ENCODE peak calls at places on chromosomes 5 and 9, in nine cellular contexts. V is PC-9, K is body of pancreas, M is HepG2, I is left ventricle myocardium inferior, R is GM23248, N is A549, U is ascending aorta, S is tibial artery. Z is an unnamed sample. For H3K4me1 and H3K9me3, the result is how much of the 10 kb centered on the place peaks cover.

GRCh38 chr5:83095973-83096539 is 18.7 kb downstream of the XRCC4 start:
- DNase-seq in V (peak), K (no peak), M (peak), I (no peak), R (peak), N (peak), U (peak), S (peak), Z (peak)

GRCh38 chr5:43627028-43627427 is 24.0 kb downstream of the NNT start:
- DNase-seq in V (peak), K (peak), M (peak), I (no peak), R (peak), N (peak), U (no peak), S (no peak), Z (peak)

GRCh38 chr9:89564257-89564878 is 40.4 kb upstream of the GADD45G start:
- DNase-seq in V (peak), K (no peak), M (peak), I (no peak), R (no peak), N (no peak), U (no peak), S (no peak), Z (peak)

GRCh38 chr9:110659891-110660541 is 8.6 kb upstream of the MUSK start:
- DNase-seq in V (no peak), K (no peak), M (no peak), I (no peak), R (peak), N (no peak), U (no peak), S (no peak), Z (no peak)

GRCh38 chr5:78243639-78244038 is 50.9 kb downstream of the AP3B1 start:
- DNase-seq in V (no peak), K (no peak), M (no peak), I (no peak), R (peak), N (no peak), U (no peak), S (no peak), Z (no peak)

GRCh38 chr5:157308826-157309465 is 43.0 kb downstream of the CYFIP2 start:
- DNase-seq in V (no peak), K (no peak), M (no peak), I (no peak), R (peak), N (no peak), U (no peak), S (no peak), Z (peak)

GRCh38 chr5:71932131-71932635 is 175.1 kb upstream of the MAP1B start:
- DNase-seq in V (peak), K (peak), M (peak), I (no peak), R (peak), N (peak), U (peak), S (peak), Z (peak)

GRCh38 chr5:156170351-156170961 is 156.5 kb upstream of the SGCD start:
- DNase-seq in V (no peak), K (no peak), M (no peak), I (no peak), R (no peak), N (no peak), U (no peak), S (no peak), Z (no peak)

GRCh38 chr5:150642567-150642927 is 2.1 kb downstream of the SYNPO start:
- DNase-seq in V (peak), K (peak), M (peak), I (peak), R (peak), N (peak), U (peak), S (peak), Z (no peak)

GRCh38 chr5:424259-425110 is 18.5 kb upstream of the EXOC3 start:
- DNase-seq in V (peak), K (no peak), M (no peak), I (no peak), R (peak), N (no peak), U (peak), S (peak), Z (no peak)

GRCh38 chr5:143182901-143183820 is 220.3 kb downstream of the NR3C1 start:
- DNase-seq in V (no peak), K (peak), M (peak), I (peak), R (peak), N (no peak), U (no peak), S (peak), Z (no peak)

GRCh38 chr5:114055810-114056476 is 305.9 kb upstream of the KCNN2 start:
- DNase-seq in V (no peak), K (peak), M (no peak), I (peak), R (no peak), N (no peak), U (no peak), S (no peak), Z (no peak)

GRCh38 chr5:74185599-74185998 is 454.9 kb downstream of the ENC1 start:
- DNase-seq in V (no peak), K (peak), M (no peak), I (no peak), R (no peak), N (no peak), U (no peak), S (no peak), Z (no peak)

GRCh38 chr9:127267793-127268507 is 3.4 kb downstream of the GARNL3 start:
- DNase-seq in V (no peak), K (no peak), M (no peak), I (no peak), R (no peak), N (no peak), U (no peak), S (no peak), Z (no peak)

GRCh38 chr5:38831909-38832308 is 13.9 kb upstream of the OSMR start:
- DNase-seq in V (no peak), K (no peak), M (peak), I (no peak), R (peak), N (no peak), U (no peak), S (no peak), Z (no peak)

GRCh38 chr5:120538644-120539043 is 74.5 kb downstream of the PRR16 start:
- DNase-seq in V (no peak), K (no peak), M (no peak), I (no peak), R (peak), N (no peak), U (no peak), S (no peak), Z (no peak)

GRCh38 chr9:117526674-117527073 is 111.8 kb upstream of the ASTN2 start:
- DNase-seq in V (no peak), K (no peak), M (no peak), I (no peak), R (no peak), N (no peak), U (no peak), S (no peak), Z (no peak)

GRCh38 chr5:9370256-9370655 is 175.6 kb downstream of the SEMA5A start:
- DNase-seq in V (no peak), K (no peak), M (no peak), I (no peak), R (peak), N (no peak), U (no peak), S (no peak), Z (no peak)

GRCh38 chr5:119411935-119412623 is 40.2 kb upstream of the HSD17B4 start:
- DNase-seq in V (peak), K (peak), M (peak), I (peak), R (peak), N (peak), U (peak), S (peak), Z (peak)

GRCh38 chr5:157471709-157472108 is 11.7 kb downstream of the NIPAL4 start:
- DNase-seq in V (peak), K (no peak), M (peak), I (no peak), R (peak), N (peak), U (no peak), S (no peak), Z (peak)

GRCh38 chr5:116497648-116498047 is 77.0 kb downstream of the SEMA6A start:
- DNase-seq in V (no peak), K (no peak), M (no peak), I (no peak), R (no peak), N (no peak), U (no peak), S (no peak), Z (no peak)

GRCh38 chr9:106482733-106483132 is 380.2 kb upstream of the ZNF462 start:
- DNase-seq in V (no peak), K (no peak), M (no peak), I (no peak), R (no peak), N (no peak), U (no peak), S (no peak), Z (no peak)

GRCh38 chr5:124764992-124765611 is 18.7 kb upstream of the ZNF608 start:
- DNase-seq in V (no peak), K (no peak), M (peak), I (no peak), R (no peak), N (no peak), U (no peak), S (no peak), Z (no peak)

GRCh38 chr9:4714266-4715016 is 26.6 kb downstream of the AK3 start:
- DNase-seq in V (no peak), K (no peak), M (no peak), I (no peak), R (peak), N (no peak), U (no peak), S (no peak), Z (no peak)

GRCh38 chr9:133359420-133360175 is 3.2 kb downstream of the SURF2 start:
- DNase-seq in V (no peak), K (no peak), M (peak), I (no peak), R (peak), N (no peak), U (no peak), S (no peak), Z (peak)

GRCh38 chr9:136860933-136861873 is 4.9 kb downstream of the EDF1 start:
- DNase-seq in V (no peak), K (no peak), M (no peak), I (peak), R (no peak), N (no peak), U (no peak), S (no peak), Z (no peak)

GRCh38 chr9:137275203-137275936 is 2.2 kb upstream of the TOR4A start:
- DNase-seq in V (no peak), K (no peak), M (no peak), I (no peak), R (no peak), N (no peak), U (no peak), S (no peak), Z (no peak)

GRCh38 chr5:153893809-153894208 is 144.9 kb downstream of the FAM114A2 start:
- DNase-seq in V (no peak), K (no peak), M (no peak), I (no peak), R (no peak), N (no peak), U (no peak), S (no peak), Z (no peak)

GRCh38 chr9:112078432-112078831 is 96.7 kb downstream of the SUSD1 start:
- DNase-seq in V (peak), K (no peak), M (no peak), I (no peak), R (no peak), N (no peak), U (no peak), S (no peak), Z (peak)

GRCh38 chr9:7173139-7173538 is 415.4 kb downstream of the KDM4C start:
- DNase-seq in V (no peak), K (no peak), M (no peak), I (no peak), R (peak), N (no peak), U (no peak), S (no peak), Z (no peak)

GRCh38 chr9:96100385-96100978 is 201.5 kb downstream of the HSD17B3 start:
- DNase-seq in V (no peak), K (no peak), M (no peak), I (no peak), R (no peak), N (no peak), U (no peak), S (no peak), Z (no peak)

GRCh38 chr9:19102181-19102630 is 498 bp downstream of the HAUS6 start:
- DNase-seq in V (no peak), K (peak), M (peak), I (no peak), R (peak), N (peak), U (no peak), S (no peak), Z (peak)

GRCh38 chr9:108377881-108378280 is 477.9 kb downstream of the ACTL7B start:
- DNase-seq in V (no peak), K (no peak), M (no peak), I (no peak), R (no peak), N (no peak), U (no peak), S (no peak), Z (no peak)

GRCh38 chr5:143588933-143589662 is 185.6 kb upstream of the NR3C1 start:
- DNase-seq in V (no peak), K (no peak), M (peak), I (no peak), R (no peak), N (no peak), U (no peak), S (no peak), Z (peak)

GRCh38 chr9:93578844-93579243 is 2.5 kb downstream of the PHF2 start:
- DNase-seq in V (no peak), K (no peak), M (no peak), I (no peak), R (no peak), N (no peak), U (no peak), S (peak), Z (no peak)

GRCh38 chr9:101028346-101029299 is at the start of gene PLPPR1:
- DNase-seq in V (no peak), K (peak), M (peak), I (peak), R (peak), N (peak), U (no peak), S (no peak), Z (peak)

GRCh38 chr5:23314827-23315226 is 192.6 kb upstream of the PRDM9 start:
- DNase-seq in V (no peak), K (no peak), M (no peak), I (no peak), R (peak), N (no peak), U (no peak), S (no peak), Z (no peak)

GRCh38 chr5:159917919-159918487 is 1.7 kb downstream of the ADRA1B start:
- DNase-seq in V (no peak), K (peak), M (no peak), I (no peak), R (no peak), N (peak), U (no peak), S (no peak), Z (peak)

GRCh38 chr9:13575558-13575957 is 296.1 kb upstream of the MPDZ start:
- DNase-seq in V (no peak), K (no peak), M (no peak), I (no peak), R (no peak), N (no peak), U (no peak), S (no peak), Z (no peak)

DNA sequence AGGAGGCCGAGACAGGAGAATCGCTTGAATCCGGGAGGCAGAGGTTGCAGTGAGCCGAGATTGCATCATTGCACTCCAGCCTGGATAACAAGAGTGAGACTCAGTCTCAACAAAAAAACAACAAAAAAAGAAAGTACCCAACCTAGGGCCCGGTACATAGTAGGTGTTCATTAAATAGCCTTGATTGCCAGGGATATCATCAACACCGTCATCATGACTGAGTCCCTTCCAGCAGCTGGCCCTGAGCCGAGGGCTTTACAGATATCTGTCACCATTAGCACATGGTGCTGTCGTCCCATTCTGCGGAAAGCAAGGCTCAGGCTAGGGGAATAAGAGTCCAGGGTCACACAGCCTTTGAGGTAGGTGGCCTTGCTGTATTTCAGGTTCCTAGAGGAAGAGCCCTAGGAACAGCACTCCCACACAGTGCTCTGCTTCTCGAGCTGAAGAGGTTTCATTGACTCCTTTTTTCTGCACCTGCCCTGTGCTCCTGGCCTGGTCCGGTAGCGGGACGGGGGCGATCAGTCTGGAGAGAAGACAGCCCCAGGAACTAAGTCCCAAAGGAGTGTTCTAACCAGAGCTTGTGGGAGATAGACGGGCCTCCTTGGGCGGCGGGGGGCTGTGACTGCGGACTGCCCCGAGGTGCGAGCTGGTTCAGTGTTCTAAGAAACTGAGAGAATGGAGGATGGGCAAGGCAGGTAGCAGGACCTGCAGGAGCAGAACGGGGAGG is 48.2 kb downstream of the CXXC5 start:
- DNase-seq in V (no peak), K (no peak), M (no peak), I (no peak), R (peak), N (no peak), U (no peak), S (no peak), Z (no peak)
- H3K4me1 ChIP-seq in V (under half), K (half or more), M (half or more), I (half or more), R (under half), N (under half), U (under half), S (under half), Z (under half)

GRCh38 chr9:124622882-124623281 is 115.7 kb upstream of the NR5A1 start:
- DNase-seq in V (no peak), K (no peak), M (no peak), I (no peak), R (no peak), N (no peak), U (no peak), S (no peak), Z (no peak)

GRCh38 chr9:124625084-124625483 is 117.9 kb upstream of the NR5A1 start:
- DNase-seq in V (no peak), K (no peak), M (no peak), I (no peak), R (no peak), N (no peak), U (no peak), S (no peak), Z (no peak)

GRCh38 chr9:124621371-124622328 is 114.5 kb upstream of the NR5A1 start:
- DNase-seq in V (no peak), K (no peak), M (no peak), I (no peak), R (peak), N (no peak), U (no peak), S (no peak), Z (no peak)

GRCh38 chr9:124623966-124624734 is 117.0 kb upstream of the NR5A1 start:
- DNase-seq in V (no peak), K (no peak), M (no peak), I (no peak), R (no peak), N (no peak), U (no peak), S (no peak), Z (peak)

GRCh38 chr9:124624735-124624992 is 117.5 kb upstream of the NR5A1 start:
- DNase-seq in V (no peak), K (no peak), M (no peak), I (no peak), R (no peak), N (no peak), U (no peak), S (no peak), Z (no peak)
- H3K9me3 ChIP-seq in V (under half), K (under half), M (under half), I (under half), R (under half), N (under half), U (under half), S (under half), Z (under half)

GRCh38 chr5:180047667-180048066 is 23.9 kb downstream of the RNF130 start:
- DNase-seq in V (no peak), K (peak), M (no peak), I (peak), R (no peak), N (no peak), U (no peak), S (peak), Z (no peak)
- H3K27ac ChIP-seq in V (no peak), K (peak), M (no peak), I (no peak), R (no peak), N (no peak), U (no peak), S (peak), Z (no peak)

DNA sequence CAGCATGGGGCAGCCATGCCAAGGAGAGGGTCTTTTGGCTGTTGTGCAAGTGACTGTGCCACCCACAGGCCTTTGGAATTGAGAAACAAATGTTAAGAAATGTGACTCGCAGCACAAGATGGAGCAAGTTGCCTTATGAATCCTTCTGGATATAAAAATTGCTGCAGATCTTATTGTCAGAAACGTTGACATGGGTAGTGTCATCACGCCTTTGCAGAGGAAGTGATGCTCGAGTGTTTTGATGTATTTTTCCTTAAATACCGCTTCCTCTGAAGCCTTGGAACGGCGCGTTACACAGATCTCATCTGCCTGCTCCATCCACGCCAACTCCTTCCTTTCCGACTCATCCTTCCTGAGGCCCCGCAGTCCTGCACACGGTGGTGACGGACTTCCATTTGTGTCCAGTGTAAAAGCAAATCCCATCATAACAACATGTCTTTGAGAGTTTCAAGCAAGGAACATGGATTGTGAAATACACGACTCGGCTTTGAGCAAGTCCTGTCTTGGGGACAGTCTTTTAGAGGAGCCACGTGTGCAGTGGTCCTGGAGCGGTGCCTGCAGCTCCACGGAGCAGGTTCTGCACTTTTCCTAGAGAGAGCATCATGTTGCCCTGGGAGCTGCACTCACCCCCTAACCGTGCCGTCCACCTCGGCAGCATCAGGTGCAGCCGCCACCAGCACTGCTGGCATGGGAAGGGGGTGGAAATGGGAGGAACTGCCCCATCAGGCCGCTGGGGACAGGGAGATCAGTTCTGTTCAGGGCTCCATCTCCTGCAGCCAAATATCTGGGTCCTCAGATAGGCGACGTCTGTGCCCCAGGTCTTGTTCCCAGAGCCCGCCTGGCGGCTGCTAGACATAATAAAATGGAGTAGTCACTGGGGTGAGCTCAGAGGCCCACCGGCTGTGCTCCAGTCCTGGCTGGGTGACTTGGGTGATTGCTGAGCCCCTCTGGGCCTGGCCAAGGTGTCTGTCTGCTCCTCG is 15.2 kb downstream of the ROPN1L start:
- DNase-seq in V (no peak), K (no peak), M (no peak), I (no peak), R (peak), N (no peak), U (no peak), S (no peak), Z (no peak)
- H3K4me1 ChIP-seq in V (under half), K (under half), M (under half), I (half or more), R (half or more), N (half or more), U (under half), S (under half), Z (under half)

DNA sequence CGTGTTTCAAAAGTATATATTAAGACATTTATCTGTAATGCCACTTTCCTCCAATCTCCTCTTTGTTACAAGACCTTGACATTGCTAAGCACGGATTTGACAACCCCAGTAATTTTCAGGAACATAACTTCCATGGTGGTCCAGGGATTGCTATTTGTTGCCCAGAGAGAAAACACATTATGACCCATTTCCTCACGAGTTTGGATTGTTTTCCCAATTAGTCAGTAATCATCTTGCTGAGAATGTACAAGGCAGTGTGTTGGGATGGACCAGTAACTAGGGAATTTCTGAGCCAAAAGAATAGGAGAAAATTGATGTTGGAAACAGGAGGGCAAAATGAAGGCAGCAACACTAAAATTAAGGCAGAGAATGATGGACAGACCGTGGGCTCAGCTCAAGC is 574.1 kb downstream of the EBF1 start:
- DNase-seq in V (no peak), K (no peak), M (no peak), I (no peak), R (no peak), N (no peak), U (no peak), S (no peak), Z (no peak)
- H3K9me3 ChIP-seq in V (under half), K (under half), M (under half), I (under half), R (under half), N (under half), U (under half), S (under half), Z (under half)